ENCODE peak calls at places on chromosomes 12 and 14, in eight cellular contexts. U is body of pancreas, J is ovary, C is suprapubic skin, F is right lobe of liver, P is IMR-90, Q is A549, L is adrenal gland. V is an unnamed sample.

GRCh38 chr12:47985596-47986265 is 18.5 kb downstream of the COL2A1 start:
- DNase-seq in U (no peak), L (no peak), Q (no peak), C (no peak), P (no peak), J (no peak), F (no peak), V (no peak)

GRCh38 chr12:119594772-119595445 is 1.3 kb downstream of the TMEM233 start:
- DNase-seq in F (peak; percentile 68), P (no peak), J (no peak), Q (no peak), C (no peak), L (no peak), U (no peak), V (no peak)

GRCh38 chr12:114213055-114213561 is 192.8 kb downstream of the TBX5 start:
- DNase-seq in J (no peak), F (no peak), L (no peak), Q (no peak), C (no peak), P (no peak), U (no peak), V (no peak)

GRCh38 chr14:61574514-61574807 is 120.9 kb upstream of the HIF1A start:
- DNase-seq in J (no peak), Q (no peak), L (no peak), F (no peak), U (no peak), C (no peak), P (no peak), V (no peak)

GRCh38 chr12:26651566-26652188 is 181.3 kb downstream of the ITPR2 start:
- DNase-seq in F (no peak), P (peak; percentile 88), Q (peak; percentile 71), L (peak; percentile 39), J (peak; percentile 63), C (no peak), U (no peak), V (peak; percentile 35)

GRCh38 chr14:99382071-99382640 is 98.5 kb downstream of the SETD3 start:
- DNase-seq in L (no peak), C (no peak), P (no peak), J (no peak), U (no peak), Q (no peak), F (peak; percentile 11), V (no peak)

GRCh38 chr12:129659927-129660326 is 243.9 kb downstream of the TMEM132D start:
- DNase-seq in L (no peak), F (no peak), C (no peak), P (no peak), Q (no peak), J (no peak), U (no peak), V (no peak)

GRCh38 chr14:70168401-70168800 is 20.4 kb downstream of the SLC8A3 start:
- DNase-seq in P (no peak), C (no peak), U (no peak), L (no peak), F (no peak), Q (no peak), J (no peak), V (no peak)

GRCh38 chr12:121872546-121873223 is 14.0 kb upstream of the HPD start:
- DNase-seq in F (no peak), J (peak; percentile 57), L (no peak), U (peak; percentile 27), Q (no peak), P (peak; percentile 99), C (no peak), V (peak; percentile 44)

GRCh38 chr12:30286345-30286926 is 409.2 kb downstream of the IPO8 start:
- DNase-seq in C (no peak), P (peak; percentile 42), U (no peak), Q (peak; percentile 13), L (no peak), F (no peak), J (no peak), V (peak; percentile 8)

GRCh38 chr14:71103662-71104484 is 196.6 kb downstream of the PCNX1 start:
- DNase-seq in U (no peak), Q (peak; percentile 48), J (no peak), P (peak; percentile 80), L (no peak), C (no peak), F (no peak), V (peak; percentile 5)

GRCh38 chr12:59036973-59037807 is 116.9 kb upstream of the LRIG3 start:
- DNase-seq in L (no peak), Q (no peak), F (no peak), U (no peak), C (no peak), J (no peak), P (peak; percentile 61), V (no peak)

GRCh38 chr12:9079883-9080673 is 35.6 kb downstream of the A2M start:
- DNase-seq in Q (no peak), J (no peak), P (no peak), L (no peak), F (no peak), C (no peak), U (no peak), V (no peak)
- TF ChIP-seq POLR2A in Q (no peak), J (no peak), P (no peak), L (no peak), F (peak; percentile 21), C (no peak), U (no peak), V (no peak)

DNA sequence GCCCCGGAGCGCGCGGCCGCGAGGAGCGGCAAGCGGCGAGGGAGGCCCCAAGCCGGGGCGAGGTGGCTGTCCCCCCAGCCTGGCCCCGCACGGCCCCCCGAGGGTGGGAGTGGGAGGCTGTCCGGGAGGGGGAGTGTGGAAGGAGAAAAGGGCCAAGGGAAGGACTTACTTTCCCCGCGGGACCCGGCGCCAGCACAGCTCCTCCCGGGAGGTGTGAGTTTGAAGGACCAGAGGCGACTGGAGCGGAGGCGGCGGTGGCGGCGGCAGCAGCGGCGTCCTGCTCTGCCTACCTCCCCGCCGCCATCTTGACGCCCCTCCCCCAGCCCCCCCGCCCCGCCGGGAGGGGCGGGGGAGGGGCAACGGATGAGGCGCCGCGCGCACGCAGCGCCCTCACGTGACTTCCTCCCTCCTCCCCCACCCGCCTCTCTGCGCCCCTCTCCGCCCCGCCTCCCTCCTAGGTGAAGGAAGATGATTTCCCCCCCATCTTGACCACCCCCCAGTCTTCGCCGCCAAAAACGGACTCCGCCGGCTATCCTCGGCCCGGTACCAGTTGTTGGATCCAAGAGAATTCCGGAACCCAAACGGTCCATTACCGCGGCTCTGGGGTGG is at the start of gene SBNO1:
- DNase-seq in F (peak; percentile 93), P (peak; percentile 85), Q (peak; percentile 83), J (peak; percentile 93), L (peak; percentile 93), U (peak; percentile 94), C (peak; percentile 95), V (peak; percentile 73)
- TF ChIP-seq POLR2A in F (peak; percentile 78), P (peak; percentile 81), Q (peak; percentile 86), J (peak; percentile 61), L (peak; percentile 48), U (peak; percentile 75), C (peak; percentile 77), V (peak; percentile 83)

DNA sequence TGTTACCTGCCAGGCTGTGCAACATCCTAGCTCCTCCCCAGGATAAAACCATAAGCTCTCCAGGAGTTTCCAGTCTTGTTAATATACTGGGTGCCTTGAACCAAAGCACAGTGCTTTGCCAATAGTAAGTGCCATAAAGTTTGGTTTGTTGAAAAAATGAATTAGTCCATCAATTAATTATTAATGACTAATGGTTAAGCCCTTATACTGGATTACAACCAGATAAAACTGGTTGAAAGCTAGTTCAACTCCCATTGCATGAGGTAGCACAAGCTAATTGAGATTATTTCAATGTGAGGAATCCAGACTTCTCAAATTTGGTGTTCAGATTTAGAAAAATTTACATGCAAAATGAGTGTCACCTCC is 1.6 kb upstream of the KRT3 start:
- DNase-seq in F (no peak), J (no peak), U (no peak), P (no peak), L (no peak), C (no peak), Q (no peak), V (no peak)
- TF ChIP-seq POLR2A in F (no peak), J (no peak), U (no peak), P (no peak), L (no peak), C (no peak), Q (no peak), V (no peak)

DNA sequence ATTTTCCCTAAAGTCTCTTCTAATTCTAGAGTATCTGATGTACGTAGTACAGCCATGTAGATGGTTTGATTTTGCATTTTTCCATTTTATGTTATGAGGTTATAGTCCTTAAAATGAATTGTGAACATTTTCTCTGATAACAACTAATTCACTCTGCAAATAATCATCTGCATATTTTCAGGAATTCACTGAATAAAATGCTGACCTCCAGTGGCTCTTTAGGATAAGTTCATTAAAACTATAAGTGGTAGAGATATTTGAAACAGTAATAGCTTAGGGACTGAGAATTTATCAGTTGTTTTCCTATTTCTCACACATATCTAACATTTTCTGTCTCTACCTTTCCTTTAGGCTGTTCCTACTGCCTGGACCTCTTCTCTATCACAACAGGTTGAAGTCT is 4.4 kb downstream of the MSRB3 start:
- DNase-seq in U (no peak), P (no peak), Q (no peak), F (no peak), C (no peak), J (no peak), L (no peak), V (no peak)
- TF ChIP-seq POLR2A in U (no peak), P (no peak), Q (no peak), F (no peak), C (no peak), J (no peak), L (no peak), V (no peak)

GRCh38 chr12:752673-753400 is 458 bp downstream of the WNK1 start:
- DNase-seq in U (peak; percentile 67), L (peak; percentile 62), P (peak; percentile 21), Q (no peak), F (peak; percentile 78), C (peak; percentile 84), J (peak; percentile 63), V (no peak)
- TF ChIP-seq POLR2A in U (no peak), L (peak; percentile 73), P (no peak), Q (peak; percentile 19), F (peak; percentile 50), C (peak; percentile 57), J (no peak), V (no peak)

DNA sequence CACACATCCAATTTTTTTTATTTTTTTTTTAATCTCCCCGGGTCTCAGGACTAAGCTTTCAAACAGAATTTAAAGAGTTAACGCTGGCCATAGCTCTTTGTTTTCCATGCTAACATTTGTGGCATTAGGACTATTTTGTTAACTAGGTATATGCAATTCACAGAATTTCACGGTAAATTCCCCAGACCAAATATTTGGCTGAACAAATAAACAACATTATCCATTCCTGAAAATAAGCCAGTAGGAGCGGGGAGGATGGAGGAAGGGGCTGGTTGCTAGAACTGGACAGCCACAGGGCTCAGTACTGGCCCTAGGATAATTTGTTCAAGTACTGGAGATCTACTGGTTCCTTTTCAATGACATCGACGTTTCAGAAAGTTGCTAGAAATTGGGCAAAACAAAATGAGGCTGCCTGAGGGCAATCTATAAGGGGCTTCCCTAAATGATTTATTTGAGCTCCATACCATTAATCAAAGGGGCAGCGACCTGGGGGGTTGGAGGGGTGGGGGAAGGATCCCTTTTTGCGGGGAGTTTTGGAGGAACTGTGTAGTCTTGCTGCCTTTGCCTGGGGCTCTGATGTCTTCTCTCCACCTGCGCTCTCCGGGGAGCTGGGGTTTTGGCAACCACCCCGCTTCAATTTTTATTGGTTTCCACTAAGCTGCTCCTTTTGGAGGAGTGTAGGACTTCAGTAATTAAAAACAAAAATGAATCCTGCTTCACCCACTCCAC is 9.0 kb downstream of the BMP4 start:
- DNase-seq in C (no peak), U (no peak), P (peak; percentile 40), Q (no peak), F (no peak), J (no peak), L (no peak), V (no peak)
- TF ChIP-seq POLR2A in C (no peak), U (no peak), P (no peak), Q (no peak), F (no peak), J (no peak), L (no peak), V (no peak)

GRCh38 chr14:105854600-105855245 is 328.3 kb downstream of the TMEM121 start:
- DNase-seq in U (no peak), P (no peak), F (no peak), Q (no peak), L (no peak), J (peak; percentile 9), C (peak; percentile 71), V (no peak)
- TF ChIP-seq POLR2A in U (no peak), P (no peak), F (no peak), Q (no peak), L (no peak), J (no peak), C (no peak), V (no peak)

V was measured in H54.